ENCODE peak calls at places on chromosomes 6 and 20, in six cellular contexts. G is tibial nerve; M is uterus; D is RWPE1; T is adrenal gland; J is effector CD4-positive, alpha-beta T cell. Y is an unnamed sample.

GRCh38 chr20:33373735-33374605 is 27.3 kb downstream of the CDK5RAP1 start:
- DNase-seq in T (no peak), D (no peak), M (no peak), J (no peak), G (no peak), Y (no peak)

GRCh38 chr6:44456070-44456965 is 68.8 kb downstream of the CDC5L start:
- DNase-seq in G (no peak), M (no peak), D (peak), J (peak), T (no peak), Y (peak)

GRCh38 chr6:39800388-39801032 is 8.3 kb downstream of the DAAM2 start:
- DNase-seq in G (no peak), D (no peak), J (no peak), M (no peak), T (no peak), Y (no peak)

GRCh38 chr6:20875369-20875963 is 341.2 kb downstream of the CDKAL1 start:
- DNase-seq in M (no peak), T (no peak), D (peak), G (no peak), J (no peak), Y (no peak)

GRCh38 chr6:130306377-130306776 is 59.4 kb upstream of the TMEM200A start:
- DNase-seq in T (no peak), M (no peak), D (no peak), J (no peak), G (no peak), Y (no peak)

GRCh38 chr20:46108976-46109375 is 9.1 kb upstream of the CD40 start:
- DNase-seq in D (no peak), J (no peak), T (no peak), M (no peak), G (no peak), Y (no peak)

GRCh38 chr6:170053966-170054661 is 236.8 kb downstream of the DLL1 start:
- DNase-seq in T (no peak), D (no peak), M (no peak), J (no peak), G (no peak), Y (no peak)

GRCh38 chr6:99110004-99110403 is 162.3 kb upstream of the FBXL4 start:
- DNase-seq in M (no peak), D (no peak), T (no peak), J (no peak), G (no peak), Y (no peak)

GRCh38 chr6:158377866-158378265 is 65.6 kb downstream of the TULP4 start:
- DNase-seq in T (no peak), D (peak), M (no peak), G (no peak), J (no peak), Y (peak)

GRCh38 chr6:7505196-7505699 is 36.2 kb upstream of the DSP start:
- DNase-seq in J (no peak), D (peak), G (no peak), T (peak), M (no peak), Y (peak)

GRCh38 chr20:34736106-34736505 is 32.0 kb downstream of the TP53INP2 start:
- DNase-seq in G (no peak), D (no peak), M (no peak), J (no peak), T (no peak), Y (no peak)

GRCh38 chr6:120903836-120904235 is 430.4 kb downstream of the TBC1D32 start:
- DNase-seq in T (no peak), G (no peak), J (no peak), D (no peak), M (no peak), Y (no peak)

GRCh38 chr6:155084431-155085123 is 89.5 kb downstream of the TIAM2 start:
- DNase-seq in T (no peak), M (no peak), D (no peak), J (no peak), G (no peak), Y (no peak)

GRCh38 chr6:33118525-33119123 is 42.8 kb downstream of the HLA-DPB1 start:
- DNase-seq in T (no peak), D (peak), J (peak), M (no peak), G (no peak), Y (peak)

GRCh38 chr20:44683263-44684046 is 31.7 kb upstream of the CCN5 start:
- DNase-seq in M (no peak), T (no peak), G (no peak), D (peak), J (peak), Y (peak)

GRCh38 chr20:57896017-57896416 is 186.2 kb upstream of the PMEPA1 start:
- DNase-seq in J (no peak), T (no peak), G (no peak), M (no peak), D (no peak), Y (no peak)

GRCh38 chr6:20366082-20366834 is 35.4 kb upstream of the E2F3 start:
- DNase-seq in G (no peak), T (no peak), J (peak), D (no peak), M (no peak), Y (no peak)

GRCh38 chr6:168292911-168293310 is 26.7 kb downstream of the DACT2 start:
- DNase-seq in J (no peak), T (no peak), G (no peak), D (no peak), M (peak), Y (no peak)

GRCh38 chr20:6660441-6660840 is 107.0 kb upstream of the BMP2 start:
- DNase-seq in D (peak), T (no peak), M (no peak), G (no peak), J (no peak), Y (no peak)